ENCODE peak calls at places on chromosomes 7 and 10, in seven cellular contexts. Y is endodermal cell, X is gastrocnemius medialis, E is adrenal gland, V is PC-9, F is H9, H is transverse colon. Q is an unnamed sample.
A peak's percentile ranks its signal among the peaks of the same experiment; 100 is the strongest.

GRCh38 chr10:128421731-128422130 is 295.5 kb upstream of the MKI67 start:
- DNase-seq in Y (no peak), X (no peak), E (no peak), V (no peak), F (no peak), H (no peak), Q (no peak)

GRCh38 chr7:82109288-82109687 is 334.3 kb downstream of the CACNA2D1 start:
- DNase-seq in Y (no peak), X (no peak), E (no peak), V (no peak), F (no peak), H (no peak), Q (no peak)

GRCh38 chr10:47104786-47105385 is 193.7 kb downstream of the PTPN20 start:
- DNase-seq in Y (peak; percentile 10), X (peak; percentile 34), E (peak; percentile 47), V (no peak), F (no peak), H (no peak), Q (no peak)

GRCh38 chr10:7230036-7230435 is 180.8 kb downstream of the SFMBT2 start:
- DNase-seq in Y (no peak), X (no peak), E (no peak), V (no peak), F (no peak), H (no peak), Q (no peak)

GRCh38 chr7:73828107-73828803 is 2.5 kb upstream of the CLDN4 start:
- DNase-seq in Y (no peak), X (no peak), E (peak; percentile 78), V (peak; percentile 99), F (no peak), H (peak; percentile 86), Q (no peak)

GRCh38 chr10:17144757-17145156 is 15.1 kb upstream of the CUBN start:
- DNase-seq in Y (no peak), X (no peak), E (no peak), V (no peak), F (no peak), H (no peak), Q (no peak)

GRCh38 chr7:68823996-68824780 is 774.1 kb upstream of the AUTS2 start:
- DNase-seq in Y (no peak), X (no peak), E (peak; percentile 33), V (no peak), F (no peak), H (no peak), Q (no peak)

GRCh38 chr10:28969413-28969812 is 292.1 kb downstream of the BAMBI start:
- DNase-seq in Y (no peak), X (no peak), E (no peak), V (no peak), F (no peak), H (no peak), Q (no peak)

GRCh38 chr10:114103286-114103685 is 59.6 kb downstream of the ADRB1 start:
- DNase-seq in Y (no peak), X (no peak), E (no peak), V (no peak), F (no peak), H (no peak), Q (no peak)

GRCh38 chr7:105098863-105099515 is 85.0 kb downstream of the KMT2E start:
- DNase-seq in Y (no peak), X (no peak), E (no peak), V (peak; percentile 75), F (no peak), H (no peak), Q (no peak)

GRCh38 chr7:35728412-35729060 is 33.6 kb upstream of the HERPUD2 start:
- DNase-seq in Y (no peak), X (no peak), E (no peak), V (no peak), F (no peak), H (no peak), Q (no peak)

GRCh38 chr7:67364441-67365017 is 367.9 kb downstream of the TYW1 start:
- DNase-seq in Y (peak; percentile 67), X (peak; percentile 68), E (no peak), V (no peak), F (peak; percentile 56), H (no peak), Q (no peak)

GRCh38 chr10:28317735-28318134 is 14.9 kb upstream of the MPP7 start:
- DNase-seq in Y (no peak), X (no peak), E (no peak), V (no peak), F (no peak), H (no peak), Q (no peak)

GRCh38 chr10:126006906-126007305 is 110.5 kb downstream of the FANK1 start:
- DNase-seq in Y (no peak), X (no peak), E (no peak), V (no peak), F (no peak), H (no peak), Q (no peak)

GRCh38 chr10:103181244-103181643 is 11.8 kb downstream of the NT5C2 start:
- DNase-seq in Y (no peak), X (no peak), E (no peak), V (no peak), F (no peak), H (no peak), Q (no peak)

GRCh38 chr7:100015232-100016208 is at the start of gene ZKSCAN1:
- DNase-seq in Y (peak; percentile 94), X (peak; percentile 84), E (peak; percentile 94), V (peak; percentile 79), F (peak; percentile 91), H (peak; percentile 91), Q (peak; percentile 95)

GRCh38 chr7:100016209-100016901 is 959 bp downstream of the ZKSCAN1 start:
- DNase-seq in Y (no peak), X (no peak), E (peak; percentile 27), V (no peak), F (no peak), H (peak; percentile 47), Q (no peak)

GRCh38 chr7:100017875-100018274 is 2.5 kb downstream of the ZKSCAN1 start:
- DNase-seq in Y (no peak), X (no peak), E (no peak), V (no peak), F (no peak), H (no peak), Q (no peak)

GRCh38 chr7:100019908-100020307 is 4.5 kb downstream of the ZKSCAN1 start:
- DNase-seq in Y (no peak), X (no peak), E (no peak), V (no peak), F (no peak), H (no peak), Q (no peak)

GRCh38 chr7:100017300-100017699 is 1.9 kb downstream of the ZKSCAN1 start:
- DNase-seq in Y (no peak), X (no peak), E (peak; percentile 21), V (no peak), F (no peak), H (peak; percentile 74), Q (no peak)
- H3K27ac ChIP-seq in Y (no peak overlapping the region), X (peak overlapping the region; percentile 92), E (peak overlapping the region; percentile 28), V (no peak overlapping the region), F (no peak overlapping the region), H (peak overlapping the region; percentile 97), Q (no peak overlapping the region)

DNA sequence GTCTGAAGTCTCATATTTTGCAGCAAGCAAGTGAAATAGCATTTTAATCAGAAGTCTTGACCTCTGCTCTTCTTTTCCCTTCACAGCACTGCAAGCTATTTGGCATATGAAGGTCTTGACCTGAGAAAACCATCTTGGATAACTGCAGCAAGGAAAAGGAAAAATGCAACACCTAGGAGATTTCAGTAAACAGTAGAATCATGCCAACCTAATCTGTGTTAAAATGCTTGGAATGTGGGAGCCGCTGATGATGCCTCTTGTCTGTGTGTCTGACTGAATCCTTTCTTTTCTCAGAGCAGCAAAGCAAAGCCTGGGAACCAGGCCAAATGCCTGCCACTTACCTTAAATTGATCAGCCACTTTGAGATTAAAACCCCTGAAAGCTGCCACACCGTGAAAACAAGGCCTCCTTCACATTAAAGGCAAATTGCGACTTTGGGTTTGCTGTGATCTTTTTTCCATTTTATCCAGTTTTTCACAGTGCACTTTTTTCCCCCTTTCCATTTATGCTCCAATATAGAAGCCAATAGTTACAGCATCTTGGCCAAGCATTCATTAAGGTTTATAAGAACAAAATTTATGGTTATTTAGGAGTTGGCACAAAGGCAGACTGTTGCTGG is 80.5 kb upstream of the CDK6 start:
- DNase-seq in Y (peak; percentile 85), X (no peak), E (peak; percentile 27), V (peak; percentile 95), F (peak; percentile 41), H (no peak), Q (no peak)
- H3K27ac ChIP-seq in Y (peak overlapping the region; percentile 88), X (no peak overlapping the region), E (no peak overlapping the region), V (peak overlapping the region; percentile 83), F (peak overlapping the region; percentile 74), H (no peak overlapping the region), Q (no peak overlapping the region)

GRCh38 chr10:77087406-77087805 is 550.2 kb downstream of the KCNMA1 start:
- DNase-seq in Y (no peak), X (no peak), E (no peak), V (no peak), F (no peak), H (no peak), Q (no peak)

GRCh38 chr10:77085344-77085743 is 552.3 kb downstream of the KCNMA1 start:
- DNase-seq in Y (no peak), X (no peak), E (no peak), V (no peak), F (no peak), H (no peak), Q (no peak)

GRCh38 chr10:77086081-77086480 is 551.5 kb downstream of the KCNMA1 start:
- DNase-seq in Y (no peak), X (no peak), E (no peak), V (no peak), F (no peak), H (no peak), Q (no peak)

GRCh38 chr10:77082601-77083252 is 554.9 kb downstream of the KCNMA1 start:
- DNase-seq in Y (peak; percentile 92), X (no peak), E (no peak), V (no peak), F (peak; percentile 82), H (no peak), Q (no peak)

GRCh38 chr10:77084431-77085144 is 553.0 kb downstream of the KCNMA1 start:
- DNase-seq in Y (no peak), X (peak; percentile 20), E (no peak), V (no peak), F (no peak), H (peak; percentile 20), Q (no peak)
- H3K27ac ChIP-seq in Y (no peak overlapping the region), X (no peak overlapping the region), E (no peak overlapping the region), V (no peak overlapping the region), F (no peak overlapping the region), H (peak overlapping the region; percentile 12), Q (no peak overlapping the region)

DNA sequence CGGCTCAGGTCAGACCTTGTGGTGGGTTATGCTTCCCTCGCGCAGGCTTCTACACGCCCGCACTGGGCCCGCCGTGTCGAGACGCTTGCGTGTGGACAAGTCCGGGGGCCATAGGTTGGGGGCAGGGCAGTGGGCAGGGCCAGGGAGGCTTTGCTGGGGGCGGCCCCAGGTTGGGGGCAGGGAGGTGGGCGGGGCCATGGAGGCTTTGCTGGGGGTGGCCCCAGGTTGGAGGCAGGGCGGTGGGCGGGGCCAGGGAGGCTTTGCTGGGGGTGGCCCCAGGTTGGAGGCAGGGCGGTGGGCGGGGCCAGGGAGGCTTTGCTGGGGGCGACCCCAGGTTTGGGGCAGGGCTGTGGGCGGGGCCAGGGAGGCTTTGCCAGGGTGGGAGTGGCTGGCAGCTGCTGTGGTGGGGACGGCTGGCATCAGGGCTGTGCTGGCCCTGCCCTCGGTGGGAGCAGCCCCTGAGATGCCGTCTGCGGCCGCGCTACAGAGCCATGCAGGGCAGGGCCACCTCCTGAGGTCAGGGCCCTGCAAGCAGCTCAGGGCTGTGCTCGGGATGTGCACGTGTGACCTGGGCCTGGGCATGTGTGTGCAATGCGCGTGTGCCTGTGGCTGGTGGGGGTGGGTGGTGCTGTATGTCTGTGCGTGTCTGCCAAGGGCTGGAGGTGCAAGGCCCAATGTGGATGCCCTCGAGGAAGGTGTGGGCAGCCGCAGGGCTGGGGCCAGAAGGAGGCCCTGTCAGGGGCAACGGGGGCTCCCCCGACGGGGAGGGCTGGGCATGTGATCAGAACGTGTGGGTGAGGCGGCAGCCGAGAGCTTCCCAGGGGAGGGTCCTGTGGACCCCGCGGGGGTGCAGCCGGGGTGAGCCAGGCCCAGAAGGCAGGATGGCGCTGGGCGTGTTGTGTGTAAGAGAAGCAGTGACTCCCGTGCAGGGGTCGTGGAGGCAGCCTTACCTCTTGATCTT is 72.5 kb upstream of the NKX6-2 start:
- DNase-seq in Y (peak; percentile 51), X (no peak), E (no peak), V (no peak), F (peak; percentile 66), H (no peak), Q (peak; percentile 64)
- H3K27ac ChIP-seq in Y (no peak overlapping the region), X (no peak overlapping the region), E (no peak overlapping the region), V (no peak overlapping the region), F (no peak overlapping the region), H (no peak overlapping the region), Q (no peak overlapping the region)

Q was measured in kidney.